ENCODE peak calls at places on chromosomes 12 and 14, in seven cellular contexts. I, C, Q, E, M, O and H are unnamed samples.
A peak's percentile ranks its signal among the peaks of the same experiment; 100 is the strongest.

GRCh38 chr12:88052686-88053085 is 23.5 kb upstream of the C12orf50 start:
- DNase-seq in I (no peak), C (peak; percentile 25), Q (peak; percentile 58), E (no peak), M (no peak), O (no peak), H (no peak)

GRCh38 chr14:59013672-59014298 is 174.7 kb upstream of the DAAM1 start:
- DNase-seq in I (no peak), C (peak; percentile 72), Q (peak; percentile 52), E (no peak), M (no peak), O (no peak), H (no peak)

GRCh38 chr12:124759841-124760508 is 103.7 kb downstream of the SCARB1 start:
- DNase-seq in I (no peak), C (no peak), Q (no peak), E (no peak), M (no peak), O (no peak), H (no peak)

GRCh38 chr12:116525418-116526001 is 33.7 kb upstream of the MAP1LC3B2 start:
- DNase-seq in I (peak; percentile 79), C (peak; percentile 89), Q (peak; percentile 92), E (peak; percentile 92), M (no peak), O (peak; percentile 52), H (no peak)

GRCh38 chr14:93914278-93914677 is 12.9 kb upstream of the FAM181A start:
- DNase-seq in I (no peak), C (no peak), Q (no peak), E (no peak), M (no peak), O (no peak), H (no peak)

GRCh38 chr14:89386214-89386886 is 30.7 kb downstream of the FOXN3 start:
- DNase-seq in I (no peak), C (no peak), Q (peak; percentile 32), E (no peak), M (peak; percentile 20), O (no peak), H (peak; percentile 28)

GRCh38 chr14:35701531-35701930 is 107.6 kb downstream of the RALGAPA1 start:
- DNase-seq in I (no peak), C (no peak), Q (no peak), E (no peak), M (no peak), O (no peak), H (no peak)

GRCh38 chr12:115810580-115810979 is 466.9 kb downstream of the MED13L start:
- DNase-seq in I (no peak), C (no peak), Q (no peak), E (no peak), M (no peak), O (no peak), H (no peak)

GRCh38 chr12:3138896-3139590 is 61.9 kb downstream of the TSPAN9 start:
- DNase-seq in I (no peak), C (no peak), Q (no peak), E (no peak), M (no peak), O (no peak), H (no peak)

GRCh38 chr12:102479099-102479887 is 1.1 kb downstream of the IGF1 start:
- DNase-seq in I (no peak), C (peak; percentile 7), Q (no peak), E (no peak), M (peak; percentile 22), O (no peak), H (no peak)

GRCh38 chr14:99271951-99272668 is at the start of gene BCL11B:
- DNase-seq in I (peak; percentile 16), C (peak; percentile 88), Q (peak; percentile 82), E (peak; percentile 66), M (peak; percentile 89), O (peak; percentile 33), H (peak; percentile 77)

GRCh38 chr12:6838854-6839253 is 1.9 kb upstream of the GNB3 start:
- DNase-seq in I (no peak), C (no peak), Q (no peak), E (no peak), M (no peak), O (no peak), H (no peak)

GRCh38 chr14:77031680-77032482 is 3.4 kb upstream of the IRF2BPL start:
- DNase-seq in I (no peak), C (no peak), Q (peak; percentile 94), E (peak; percentile 82), M (no peak), O (no peak), H (no peak)

GRCh38 chr12:108833355-108833733 is 24.0 kb downstream of the SSH1 start:
- DNase-seq in I (peak; percentile 77), C (peak; percentile 73), Q (peak; percentile 62), E (no peak), M (no peak), O (no peak), H (no peak)

GRCh38 chr14:32939254-32940065 is 781 bp downstream of the NPAS3 start:
- DNase-seq in I (no peak), C (peak; percentile 18), Q (peak; percentile 54), E (peak; percentile 90), M (peak; percentile 59), O (no peak), H (peak; percentile 34)

GRCh38 chr12:130555628-130556485 is 160.2 kb downstream of the RIMBP2 start:
- DNase-seq in I (no peak), C (no peak), Q (no peak), E (no peak), M (no peak), O (no peak), H (no peak)

GRCh38 chr12:14776236-14776959 is 26.9 kb downstream of the WBP11 start:
- DNase-seq in I (no peak), C (no peak), Q (peak; percentile 48), E (no peak), M (no peak), O (no peak), H (no peak)

GRCh38 chr14:96424104-96424989 is 32.4 kb downstream of the AK7 start:
- DNase-seq in I (peak; percentile 25), C (peak; percentile 65), Q (peak; percentile 83), E (no peak), M (peak; percentile 80), O (no peak), H (peak; percentile 73)

GRCh38 chr14:62030387-62030786 is 268.2 kb downstream of the SNAPC1 start:
- DNase-seq in I (no peak), C (no peak), Q (no peak), E (no peak), M (peak; percentile 20), O (no peak), H (no peak)

GRCh38 chr12:15453613-15454012 is 131.3 kb downstream of the PTPRO start:
- DNase-seq in I (no peak), C (no peak), Q (no peak), E (no peak), M (no peak), O (no peak), H (no peak)

GRCh38 chr12:85688837-85689236 is 147.4 kb downstream of the RASSF9 start:
- DNase-seq in I (no peak), C (no peak), Q (no peak), E (no peak), M (no peak), O (no peak), H (no peak)

GRCh38 chr12:121190523-121191031 is 19.4 kb upstream of the P2RX4 start:
- DNase-seq in I (peak; percentile 80), C (peak; percentile 76), Q (peak; percentile 82), E (no peak), M (no peak), O (no peak), H (no peak)

GRCh38 chr12:121187501-121187900 is 22.4 kb upstream of the P2RX4 start:
- DNase-seq in I (no peak), C (no peak), Q (no peak), E (no peak), M (no peak), O (no peak), H (no peak)

GRCh38 chr12:121188227-121188626 is 21.7 kb upstream of the P2RX4 start:
- DNase-seq in I (no peak), C (no peak), Q (no peak), E (no peak), M (no peak), O (no peak), H (no peak)

GRCh38 chr12:121189061-121189886 is 20.7 kb upstream of the P2RX4 start:
- DNase-seq in I (no peak), C (no peak), Q (no peak), E (no peak), M (no peak), O (no peak), H (no peak)

DNA sequence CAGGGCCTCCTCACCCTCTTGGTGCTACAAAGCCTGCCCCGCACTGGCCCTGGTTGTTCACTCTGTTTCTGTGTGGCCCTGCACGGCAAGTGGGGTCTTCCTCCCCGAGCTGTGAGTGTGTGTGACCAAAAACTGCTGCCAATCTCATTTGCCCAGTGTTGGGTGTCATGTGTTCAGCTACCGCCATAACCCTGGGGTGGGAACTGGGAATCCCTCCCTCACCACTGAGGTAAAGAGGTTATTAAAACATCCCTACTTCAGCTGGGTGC is 20.1 kb upstream of the P2RX4 start:
- DNase-seq in I (no peak), C (no peak), Q (no peak), E (no peak), M (no peak), O (no peak), H (no peak)
- TF ChIP-seq CTCF in I (no peak), C (no peak), Q (no peak), E (no peak), M (no peak), O (no peak), H (no peak)

GRCh38 chr12:120078868-120079267 is 37.7 kb downstream of the RAB35 start:
- DNase-seq in I (no peak), C (no peak), Q (no peak), E (peak; percentile 37), M (no peak), O (no peak), H (no peak)
- TF ChIP-seq CTCF in I (no peak), C (no peak), Q (no peak), E (no peak), M (no peak), O (no peak), H (no peak)

DNA sequence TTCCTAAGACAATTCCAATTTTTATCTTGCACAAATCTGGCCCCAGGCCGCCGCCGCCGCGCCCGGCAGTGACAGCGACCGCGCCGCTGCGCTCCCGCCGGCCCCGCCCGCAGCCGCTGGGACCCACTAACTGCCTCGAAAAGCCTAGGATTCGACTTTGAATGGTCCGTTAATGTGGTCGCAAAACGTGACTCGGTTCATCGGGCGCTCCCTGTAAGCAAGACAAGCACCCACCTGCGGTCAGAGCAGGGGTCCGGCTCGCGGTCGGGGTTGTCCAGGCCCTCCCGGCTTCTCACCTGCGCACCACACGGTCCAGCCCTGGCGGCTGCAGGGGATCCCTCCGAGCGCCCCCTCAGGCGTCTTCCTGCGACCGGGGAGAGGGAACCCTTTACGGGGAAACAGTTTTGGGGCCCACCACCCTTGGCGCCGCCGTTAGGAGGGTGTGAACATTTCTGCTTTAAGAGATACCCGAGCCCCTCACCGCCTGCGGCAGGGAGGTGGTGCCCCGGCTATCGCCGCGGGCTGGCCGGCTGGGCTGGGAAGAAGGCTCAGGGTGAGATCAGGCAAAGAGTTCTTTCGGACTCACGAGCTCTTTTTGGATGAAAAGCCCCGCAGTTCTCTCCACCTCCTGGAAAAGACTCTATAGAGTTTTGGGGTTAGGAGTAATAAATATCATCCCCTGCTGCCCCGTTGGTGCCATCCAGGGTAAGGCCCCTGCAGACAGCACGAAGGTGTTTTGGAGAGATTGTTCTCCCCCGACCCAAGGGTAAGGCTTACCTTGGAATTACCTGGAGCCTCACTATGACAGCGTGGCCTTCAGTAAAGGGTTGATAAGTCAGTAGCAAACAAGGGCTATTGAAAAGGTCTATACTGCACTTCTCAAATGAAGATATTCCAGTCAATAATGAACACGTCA is 13.6 kb upstream of the FOXJ2 start:
- DNase-seq in I (no peak), C (no peak), Q (no peak), E (no peak), M (peak; percentile 41), O (no peak), H (no peak)
- TF ChIP-seq CTCF in I (no peak), C (no peak), Q (no peak), E (no peak), M (no peak), O (no peak), H (no peak)

GRCh38 chr12:113860059-113860820 is 105.9 kb downstream of the RBM19 start:
- DNase-seq in I (no peak), C (no peak), Q (no peak), E (no peak), M (no peak), O (no peak), H (no peak)
- TF ChIP-seq CTCF in I (no peak), C (peak; percentile 2), Q (no peak), E (no peak), M (no peak), O (no peak), H (no peak)